ENCODE peak calls at places on chromosomes 13 and 19, in five cellular contexts. One of them, this sample, is unnamed.

GRCh38 chr13:28429685-28430290 is 65.1 kb downstream of the FLT1 start:
- DNase-seq in thyroid gland: no peak
- DNase-seq in GM10248: peak
- DNase-seq in prostate gland: no peak
- DNase-seq in epithelial cell of esophagus: no peak
- DNase-seq in this sample: peak

GRCh38 chr13:101838305-101838835 is 385.9 kb downstream of the ITGBL1 start:
- DNase-seq in thyroid gland: no peak
- DNase-seq in GM10248: no peak
- DNase-seq in prostate gland: no peak
- DNase-seq in epithelial cell of esophagus: no peak
- DNase-seq in this sample: no peak

GRCh38 chr13:45492538-45492937 is 27.8 kb downstream of the COG3 start:
- DNase-seq in thyroid gland: no peak
- DNase-seq in GM10248: no peak
- DNase-seq in prostate gland: no peak
- DNase-seq in epithelial cell of esophagus: no peak
- DNase-seq in this sample: no peak

GRCh38 chr13:111920306-111920931 is 146.5 kb upstream of the SOX1 start:
- DNase-seq in thyroid gland: no peak
- DNase-seq in GM10248: no peak
- DNase-seq in prostate gland: no peak
- DNase-seq in epithelial cell of esophagus: no peak
- DNase-seq in this sample: peak

GRCh38 chr19:33134571-33135041 is 2.7 kb downstream of the WDR88 start:
- DNase-seq in thyroid gland: no peak
- DNase-seq in GM10248: peak
- DNase-seq in prostate gland: no peak
- DNase-seq in epithelial cell of esophagus: no peak
- DNase-seq in this sample: peak

GRCh38 chr19:51107406-51108065 is 673 bp downstream of the CTU1 start:
- DNase-seq in thyroid gland: no peak
- DNase-seq in GM10248: no peak
- DNase-seq in prostate gland: no peak
- DNase-seq in epithelial cell of esophagus: peak
- DNase-seq in this sample: no peak

GRCh38 chr13:84208251-84208650 is 326.0 kb upstream of the SLITRK1 start:
- DNase-seq in thyroid gland: no peak
- DNase-seq in GM10248: no peak
- DNase-seq in prostate gland: no peak
- DNase-seq in epithelial cell of esophagus: no peak
- DNase-seq in this sample: no peak

GRCh38 chr13:77548095-77548494 is 12.6 kb downstream of the SCEL start:
- DNase-seq in thyroid gland: no peak
- DNase-seq in GM10248: no peak
- DNase-seq in prostate gland: no peak
- DNase-seq in epithelial cell of esophagus: no peak
- DNase-seq in this sample: no peak

GRCh38 chr19:31947436-31947835 is 398.0 kb upstream of the ZNF507 start:
- DNase-seq in thyroid gland: no peak
- DNase-seq in GM10248: no peak
- DNase-seq in prostate gland: no peak
- DNase-seq in epithelial cell of esophagus: no peak
- DNase-seq in this sample: no peak